ENCODE peak calls at places on chromosomes 2 and 18, in six cellular contexts. One of them, this sample, is unnamed.

GRCh38 chr18:2979027-2979570 is 33.8 kb downstream of the LPIN2 start:
- DNase-seq in AG08395: peak
- DNase-seq in activated T-helper 1 cell treated with Interleukin-2 at 50 U/mL for 16 hours: no peak
- DNase-seq in HTR-8/SVneo: no peak
- DNase-seq in GM10248: no peak
- DNase-seq in upper lobe of right lung: no peak
- DNase-seq in this sample: no peak

GRCh38 chr2:144469788-144470187 is 50.1 kb downstream of the ZEB2 start:
- DNase-seq in AG08395: no peak
- DNase-seq in activated T-helper 1 cell treated with Interleukin-2 at 50 U/mL for 16 hours: no peak
- DNase-seq in HTR-8/SVneo: no peak
- DNase-seq in GM10248: no peak
- DNase-seq in upper lobe of right lung: no peak
- DNase-seq in this sample: no peak

GRCh38 chr2:55137024-55137958 is 87.0 kb upstream of the RTN4 start:
- DNase-seq in AG08395: no peak
- DNase-seq in activated T-helper 1 cell treated with Interleukin-2 at 50 U/mL for 16 hours: no peak
- DNase-seq in HTR-8/SVneo: no peak
- DNase-seq in GM10248: no peak
- DNase-seq in upper lobe of right lung: no peak
- DNase-seq in this sample: no peak

GRCh38 chr18:55405655-55406373 is 182.2 kb downstream of the TCF4 start:
- DNase-seq in AG08395: peak
- DNase-seq in activated T-helper 1 cell treated with Interleukin-2 at 50 U/mL for 16 hours: no peak
- DNase-seq in HTR-8/SVneo: peak
- DNase-seq in GM10248: no peak
- DNase-seq in upper lobe of right lung: peak
- DNase-seq in this sample: no peak

GRCh38 chr18:26649193-26649543 is 100.8 kb upstream of the KCTD1 start:
- DNase-seq in AG08395: no peak
- DNase-seq in activated T-helper 1 cell treated with Interleukin-2 at 50 U/mL for 16 hours: no peak
- DNase-seq in HTR-8/SVneo: no peak
- DNase-seq in GM10248: no peak
- DNase-seq in upper lobe of right lung: no peak
- DNase-seq in this sample: no peak

GRCh38 chr18:10797882-10798281 is 272.1 kb downstream of the NAPG start:
- DNase-seq in AG08395: no peak
- DNase-seq in activated T-helper 1 cell treated with Interleukin-2 at 50 U/mL for 16 hours: no peak
- DNase-seq in HTR-8/SVneo: no peak
- DNase-seq in GM10248: no peak
- DNase-seq in upper lobe of right lung: no peak
- DNase-seq in this sample: peak

GRCh38 chr2:234435836-234436481 is 60.9 kb downstream of the ARL4C start:
- DNase-seq in AG08395: peak
- DNase-seq in activated T-helper 1 cell treated with Interleukin-2 at 50 U/mL for 16 hours: no peak
- DNase-seq in HTR-8/SVneo: no peak
- DNase-seq in GM10248: no peak
- DNase-seq in upper lobe of right lung: no peak
- DNase-seq in this sample: no peak

GRCh38 chr2:39512941-39513340 is 75.9 kb upstream of the MAP4K3 start:
- DNase-seq in AG08395: no peak
- DNase-seq in activated T-helper 1 cell treated with Interleukin-2 at 50 U/mL for 16 hours: no peak
- DNase-seq in HTR-8/SVneo: no peak
- DNase-seq in GM10248: no peak
- DNase-seq in upper lobe of right lung: no peak
- DNase-seq in this sample: no peak

GRCh38 chr18:644395-645004 is 13.0 kb upstream of the TYMS start:
- DNase-seq in AG08395: no peak
- DNase-seq in activated T-helper 1 cell treated with Interleukin-2 at 50 U/mL for 16 hours: no peak
- DNase-seq in HTR-8/SVneo: no peak
- DNase-seq in GM10248: no peak
- DNase-seq in upper lobe of right lung: no peak
- DNase-seq in this sample: no peak

GRCh38 chr18:10444314-10445006 is 10.0 kb upstream of the APCDD1 start:
- DNase-seq in AG08395: no peak
- DNase-seq in activated T-helper 1 cell treated with Interleukin-2 at 50 U/mL for 16 hours: no peak
- DNase-seq in HTR-8/SVneo: no peak
- DNase-seq in GM10248: no peak
- DNase-seq in upper lobe of right lung: no peak
- DNase-seq in this sample: no peak

GRCh38 chr18:32328379-32328778 is 138.5 kb downstream of the MEP1B start:
- DNase-seq in AG08395: peak
- DNase-seq in activated T-helper 1 cell treated with Interleukin-2 at 50 U/mL for 16 hours: no peak
- DNase-seq in HTR-8/SVneo: no peak
- DNase-seq in GM10248: no peak
- DNase-seq in upper lobe of right lung: no peak
- DNase-seq in this sample: no peak

GRCh38 chr2:59232394-59233165 is 991.5 kb upstream of the FANCL start:
- DNase-seq in AG08395: no peak
- DNase-seq in activated T-helper 1 cell treated with Interleukin-2 at 50 U/mL for 16 hours: no peak
- DNase-seq in HTR-8/SVneo: no peak
- DNase-seq in GM10248: peak
- DNase-seq in upper lobe of right lung: no peak
- DNase-seq in this sample: peak

GRCh38 chr2:191881982-191882816 is 35.3 kb upstream of the CAVIN2 start:
- DNase-seq in AG08395: no peak
- DNase-seq in activated T-helper 1 cell treated with Interleukin-2 at 50 U/mL for 16 hours: no peak
- DNase-seq in HTR-8/SVneo: no peak
- DNase-seq in GM10248: no peak
- DNase-seq in upper lobe of right lung: no peak
- DNase-seq in this sample: no peak